ENCODE peak calls at places on chromosomes 5 and 9, in five cellular contexts. One of them, this sample, is unnamed.

GRCh38 chr9:86079421-86080111 is 19.8 kb downstream of the GOLM1 start:
- DNase-seq in tibial nerve: no peak
- DNase-seq in choroid plexus epithelial cell: no peak
- DNase-seq in foreskin keratinocyte: peak; percentile 83
- DNase-seq in osteoblast: no peak
- DNase-seq in this sample: no peak

GRCh38 chr5:149271195-149271716 is 403 bp upstream of the AFAP1L1 start:
- DNase-seq in osteoblast: no peak
- DNase-seq in choroid plexus epithelial cell: no peak
- DNase-seq in tibial nerve: no peak
- DNase-seq in foreskin keratinocyte: no peak
- DNase-seq in this sample: no peak

GRCh38 chr5:123449424-123449823 is 26.2 kb upstream of the CEP120 start:
- DNase-seq in osteoblast: no peak
- DNase-seq in choroid plexus epithelial cell: no peak
- DNase-seq in tibial nerve: no peak
- DNase-seq in foreskin keratinocyte: peak; percentile 6
- DNase-seq in this sample: no peak

GRCh38 chr5:178392386-178392785 is 159.8 kb upstream of the PHYKPL start:
- DNase-seq in foreskin keratinocyte: no peak
- DNase-seq in osteoblast: peak; percentile 57
- DNase-seq in tibial nerve: no peak
- DNase-seq in choroid plexus epithelial cell: no peak
- DNase-seq in this sample: no peak

GRCh38 chr5:80246995-80247729 is 8.7 kb downstream of the SERINC5 start:
- DNase-seq in foreskin keratinocyte: peak; percentile 96
- DNase-seq in osteoblast: peak; percentile 80
- DNase-seq in choroid plexus epithelial cell: peak; percentile 97
- DNase-seq in tibial nerve: no peak
- DNase-seq in this sample: no peak

GRCh38 chr9:135530146-135530545 is 8.9 kb downstream of the LCN1 start:
- DNase-seq in tibial nerve: no peak
- DNase-seq in foreskin keratinocyte: no peak
- DNase-seq in choroid plexus epithelial cell: no peak
- DNase-seq in osteoblast: no peak
- DNase-seq in this sample: no peak

GRCh38 chr5:54022156-54022685 is 288.2 kb downstream of the ARL15 start:
- DNase-seq in choroid plexus epithelial cell: no peak
- DNase-seq in osteoblast: no peak
- DNase-seq in foreskin keratinocyte: no peak
- DNase-seq in tibial nerve: no peak
- DNase-seq in this sample: no peak

GRCh38 chr5:87020099-87020934 is 247.4 kb upstream of the RASA1 start:
- DNase-seq in tibial nerve: no peak
- DNase-seq in osteoblast: peak; percentile 81
- DNase-seq in foreskin keratinocyte: peak; percentile 11
- DNase-seq in choroid plexus epithelial cell: peak; percentile 43
- DNase-seq in this sample: no peak

GRCh38 chr5:150075806-150076205 is 10.5 kb downstream of the CSF1R start:
- DNase-seq in choroid plexus epithelial cell: no peak
- DNase-seq in tibial nerve: no peak
- DNase-seq in osteoblast: no peak
- DNase-seq in foreskin keratinocyte: no peak
- DNase-seq in this sample: no peak

DNA sequence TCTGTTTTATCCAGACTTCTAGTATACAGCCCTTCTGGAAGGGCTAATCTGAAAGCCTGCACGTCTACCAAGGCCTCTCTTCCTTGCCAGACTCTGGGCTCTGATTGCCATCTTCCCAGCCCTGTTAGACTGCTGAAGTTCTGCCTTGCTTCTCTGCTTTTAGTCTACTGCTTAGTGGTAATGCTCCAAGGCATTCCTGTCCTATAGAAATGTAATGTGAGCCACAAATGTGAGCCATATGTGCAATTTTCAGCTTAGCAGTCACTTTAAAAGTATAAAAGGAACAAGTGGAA is 32.1 kb downstream of the WNK2 start:
- DNase-seq in choroid plexus epithelial cell: no peak
- DNase-seq in foreskin keratinocyte: no peak
- DNase-seq in tibial nerve: no peak
- DNase-seq in osteoblast: peak; percentile 4
- DNase-seq in this sample: no peak
- TF ChIP-seq CTCF in choroid plexus epithelial cell: no peak
- TF ChIP-seq CTCF in foreskin keratinocyte: no peak
- TF ChIP-seq CTCF in tibial nerve: no peak
- TF ChIP-seq CTCF in osteoblast: no peak
- TF ChIP-seq CTCF in this sample: no peak

GRCh38 chr9:95131023-95131943 is 186.2 kb downstream of the FANCC start:
- DNase-seq in osteoblast: peak; percentile 89
- DNase-seq in choroid plexus epithelial cell: peak; percentile 78
- DNase-seq in tibial nerve: peak; percentile 71
- DNase-seq in foreskin keratinocyte: no peak
- DNase-seq in this sample: peak; percentile 36
- TF ChIP-seq CTCF in osteoblast: peak; percentile 95
- TF ChIP-seq CTCF in choroid plexus epithelial cell: peak; percentile 96
- TF ChIP-seq CTCF in tibial nerve: peak; percentile 86
- TF ChIP-seq CTCF in foreskin keratinocyte: peak; percentile 81
- TF ChIP-seq CTCF in this sample: peak; percentile 91

GRCh38 chr5:167576126-167576525 is 715.3 kb upstream of the WWC1 start:
- DNase-seq in tibial nerve: no peak
- DNase-seq in osteoblast: no peak
- DNase-seq in choroid plexus epithelial cell: no peak
- DNase-seq in foreskin keratinocyte: no peak
- DNase-seq in this sample: no peak
- TF ChIP-seq CTCF in tibial nerve: no peak
- TF ChIP-seq CTCF in osteoblast: peak; percentile 30
- TF ChIP-seq CTCF in choroid plexus epithelial cell: no peak
- TF ChIP-seq CTCF in foreskin keratinocyte: peak; percentile 39
- TF ChIP-seq CTCF in this sample: peak; percentile 5

GRCh38 chr5:32523625-32524024 is 61.7 kb upstream of the SUB1 start:
- DNase-seq in foreskin keratinocyte: no peak
- DNase-seq in osteoblast: no peak
- DNase-seq in choroid plexus epithelial cell: no peak
- DNase-seq in tibial nerve: no peak
- DNase-seq in this sample: no peak
- TF ChIP-seq CTCF in foreskin keratinocyte: peak; percentile 40
- TF ChIP-seq CTCF in osteoblast: no peak
- TF ChIP-seq CTCF in choroid plexus epithelial cell: peak; percentile 46
- TF ChIP-seq CTCF in tibial nerve: no peak
- TF ChIP-seq CTCF in this sample: no peak

GRCh38 chr5:176887252-176887849 is 11.8 kb downstream of the HK3 start:
- DNase-seq in osteoblast: peak; percentile 58
- DNase-seq in choroid plexus epithelial cell: no peak
- DNase-seq in foreskin keratinocyte: no peak
- DNase-seq in tibial nerve: no peak
- DNase-seq in this sample: no peak
- TF ChIP-seq CTCF in osteoblast: no peak
- TF ChIP-seq CTCF in choroid plexus epithelial cell: no peak
- TF ChIP-seq CTCF in foreskin keratinocyte: peak; percentile 15
- TF ChIP-seq CTCF in tibial nerve: no peak
- TF ChIP-seq CTCF in this sample: no peak

GRCh38 chr9:129876815-129877214 is 41.6 kb downstream of the USP20 start:
- DNase-seq in tibial nerve: no peak
- DNase-seq in osteoblast: no peak
- DNase-seq in choroid plexus epithelial cell: no peak
- DNase-seq in foreskin keratinocyte: no peak
- DNase-seq in this sample: no peak

GRCh38 chr9:129873563-129873962 is 38.3 kb downstream of the USP20 start:
- DNase-seq in choroid plexus epithelial cell: no peak
- DNase-seq in osteoblast: peak; percentile 61
- DNase-seq in tibial nerve: no peak
- DNase-seq in foreskin keratinocyte: no peak
- DNase-seq in this sample: no peak

GRCh38 chr9:129874261-129875101 is 39.2 kb downstream of the USP20 start:
- DNase-seq in osteoblast: peak; percentile 81
- DNase-seq in tibial nerve: no peak
- DNase-seq in choroid plexus epithelial cell: no peak
- DNase-seq in foreskin keratinocyte: no peak
- DNase-seq in this sample: no peak

GRCh38 chr9:129875687-129876395 is 40.6 kb downstream of the USP20 start:
- DNase-seq in foreskin keratinocyte: no peak
- DNase-seq in tibial nerve: no peak
- DNase-seq in choroid plexus epithelial cell: no peak
- DNase-seq in osteoblast: no peak
- DNase-seq in this sample: no peak

GRCh38 chr9:129875181-129875611 is 39.9 kb downstream of the USP20 start:
- DNase-seq in osteoblast: peak; percentile 71
- DNase-seq in tibial nerve: no peak
- DNase-seq in choroid plexus epithelial cell: no peak
- DNase-seq in foreskin keratinocyte: no peak
- DNase-seq in this sample: no peak
- TF ChIP-seq CTCF in osteoblast: no peak
- TF ChIP-seq CTCF in tibial nerve: no peak
- TF ChIP-seq CTCF in choroid plexus epithelial cell: peak; percentile 23
- TF ChIP-seq CTCF in foreskin keratinocyte: peak; percentile 16
- TF ChIP-seq CTCF in this sample: no peak

This sample was measured in AG09319.